ENCODE peak calls at places on chromosomes 13 and 19, in four cellular contexts. One of them, this sample, is unnamed.

GRCh38 chr13:103694033-103694432 is 627.8 kb upstream of the SLC10A2 start:
- DNase-seq in H9: peak
- DNase-seq in IMR-90: no peak
- DNase-seq in mesendoderm: peak
- DNase-seq in this sample: no peak

GRCh38 chr13:109355129-109355528 is 431.3 kb downstream of the IRS2 start:
- DNase-seq in H9: no peak
- DNase-seq in IMR-90: no peak
- DNase-seq in mesendoderm: no peak
- DNase-seq in this sample: no peak

GRCh38 chr13:21458816-21459701 is at the start of gene ZDHHC20:
- DNase-seq in H9: peak
- DNase-seq in IMR-90: peak
- DNase-seq in mesendoderm: peak
- DNase-seq in this sample: peak

GRCh38 chr19:1227655-1228054 is 10.2 kb downstream of the CBARP start:
- DNase-seq in H9: no peak
- DNase-seq in IMR-90: no peak
- DNase-seq in mesendoderm: no peak
- DNase-seq in this sample: no peak

GRCh38 chr13:103810026-103810425 is 743.8 kb upstream of the SLC10A2 start:
- DNase-seq in H9: no peak
- DNase-seq in IMR-90: no peak
- DNase-seq in mesendoderm: peak
- DNase-seq in this sample: no peak

GRCh38 chr19:40613669-40614594 is 12.8 kb downstream of the LTBP4 start:
- DNase-seq in H9: peak
- DNase-seq in IMR-90: peak
- DNase-seq in mesendoderm: peak
- DNase-seq in this sample: no peak

GRCh38 chr13:65677906-65678305 is 1552.2 kb downstream of the PCDH9 start:
- DNase-seq in H9: no peak
- DNase-seq in IMR-90: peak
- DNase-seq in mesendoderm: peak
- DNase-seq in this sample: no peak

GRCh38 chr13:49395416-49396277 is 48.2 kb downstream of the CAB39L start:
- DNase-seq in H9: no peak
- DNase-seq in IMR-90: no peak
- DNase-seq in mesendoderm: no peak
- DNase-seq in this sample: no peak

GRCh38 chr13:25180795-25181537 is 8.9 kb upstream of the AMER2 start:
- DNase-seq in H9: no peak
- DNase-seq in IMR-90: no peak
- DNase-seq in mesendoderm: no peak
- DNase-seq in this sample: no peak

GRCh38 chr13:106286811-106287210 is 248.7 kb downstream of the EFNB2 start:
- DNase-seq in H9: no peak
- DNase-seq in IMR-90: no peak
- DNase-seq in mesendoderm: peak
- DNase-seq in this sample: no peak

GRCh38 chr19:49884760-49885159 is 7.3 kb downstream of the TBC1D17 start:
- DNase-seq in H9: no peak
- DNase-seq in IMR-90: no peak
- DNase-seq in mesendoderm: no peak
- DNase-seq in this sample: no peak

GRCh38 chr19:46426506-46427162 is 2.1 kb downstream of the PNMA8C start:
- DNase-seq in H9: peak
- DNase-seq in IMR-90: peak
- DNase-seq in mesendoderm: peak
- DNase-seq in this sample: peak

GRCh38 chr13:114235697-114236096 is 1.0 kb downstream of the CDC16 start:
- DNase-seq in H9: no peak
- DNase-seq in IMR-90: no peak
- DNase-seq in mesendoderm: no peak
- DNase-seq in this sample: no peak

GRCh38 chr13:74136089-74136658 is 2.0 kb upstream of the KLF12 start:
- DNase-seq in H9: no peak
- DNase-seq in IMR-90: peak
- DNase-seq in mesendoderm: peak
- DNase-seq in this sample: no peak

GRCh38 chr19:45146716-45147337 is 14.0 kb downstream of the NKPD1 start:
- DNase-seq in H9: no peak
- DNase-seq in IMR-90: no peak
- DNase-seq in mesendoderm: no peak
- DNase-seq in this sample: no peak

GRCh38 chr13:55345197-55345596 is 1795.5 kb upstream of the PRR20A start:
- DNase-seq in H9: no peak
- DNase-seq in IMR-90: no peak
- DNase-seq in mesendoderm: no peak
- DNase-seq in this sample: no peak

GRCh38 chr13:96527497-96527896 is 437.6 kb downstream of the HS6ST3 start:
- DNase-seq in H9: peak
- DNase-seq in IMR-90: no peak
- DNase-seq in mesendoderm: peak
- DNase-seq in this sample: no peak

GRCh38 chr19:35224681-35225604 is 3.6 kb downstream of the FAM187B start:
- DNase-seq in H9: peak
- DNase-seq in IMR-90: no peak
- DNase-seq in mesendoderm: no peak
- DNase-seq in this sample: no peak

GRCh38 chr19:22257916-22258315 is 28.3 kb upstream of the ZNF729 start:
- DNase-seq in H9: no peak
- DNase-seq in IMR-90: no peak
- DNase-seq in mesendoderm: no peak
- DNase-seq in this sample: no peak

GRCh38 chr13:102870677-102871415 is 25.0 kb downstream of the ERCC5 start:
- DNase-seq in H9: peak
- DNase-seq in IMR-90: peak
- DNase-seq in mesendoderm: peak
- DNase-seq in this sample: peak

GRCh38 chr19:3506384-3507340 is 551 bp downstream of the FZR1 start:
- DNase-seq in H9: no peak
- DNase-seq in IMR-90: no peak
- DNase-seq in mesendoderm: no peak
- DNase-seq in this sample: no peak

GRCh38 chr13:51726446-51727185 is 77.3 kb downstream of the DHRS12 start:
- DNase-seq in H9: no peak
- DNase-seq in IMR-90: peak
- DNase-seq in mesendoderm: no peak
- DNase-seq in this sample: no peak

GRCh38 chr19:7748756-7749155 is 1.4 kb upstream of the CD209 start:
- DNase-seq in H9: peak
- DNase-seq in IMR-90: peak
- DNase-seq in mesendoderm: peak
- DNase-seq in this sample: no peak

GRCh38 chr19:44846455-44847143 is 502 bp downstream of the NECTIN2 start:
- DNase-seq in H9: peak
- DNase-seq in IMR-90: no peak
- DNase-seq in mesendoderm: peak
- DNase-seq in this sample: peak

GRCh38 chr13:113357529-113357928 is 6.4 kb downstream of the GRTP1 start:
- DNase-seq in H9: no peak
- DNase-seq in IMR-90: peak
- DNase-seq in mesendoderm: no peak
- DNase-seq in this sample: no peak

GRCh38 chr19:1065606-1066109 is 1.3 kb upstream of the ARHGAP45 start:
- DNase-seq in H9: no peak
- DNase-seq in IMR-90: no peak
- DNase-seq in mesendoderm: peak
- DNase-seq in this sample: no peak

GRCh38 chr13:99388334-99388923 is 81.2 kb upstream of the GPR183 start:
- DNase-seq in H9: peak
- DNase-seq in IMR-90: no peak
- DNase-seq in mesendoderm: no peak
- DNase-seq in this sample: no peak

GRCh38 chr13:33260168-33261098 is 25.1 kb downstream of the STARD13 start:
- DNase-seq in H9: no peak
- DNase-seq in IMR-90: peak
- DNase-seq in mesendoderm: no peak
- DNase-seq in this sample: no peak
- H2BK15ac ChIP-seq in H9: no peak
- H2BK15ac ChIP-seq in IMR-90: peak
- H2BK15ac ChIP-seq in mesendoderm: no peak
- H2BK15ac ChIP-seq in this sample: no peak

GRCh38 chr19:19530423-19530804 is 1.7 kb downstream of the YJEFN3 start:
- DNase-seq in H9: no peak
- DNase-seq in IMR-90: peak
- DNase-seq in mesendoderm: peak
- DNase-seq in this sample: no peak
- H3K18ac ChIP-seq in H9: no peak
- H3K18ac ChIP-seq in IMR-90: no peak
- H3K18ac ChIP-seq in mesendoderm: no peak
- H3K18ac ChIP-seq in this sample: no peak

GRCh38 chr19:11873762-11874161 is 13.8 kb upstream of the ZNF69 start:
- DNase-seq in H9: no peak
- DNase-seq in IMR-90: no peak
- DNase-seq in mesendoderm: no peak
- DNase-seq in this sample: no peak
- H2BK120ac ChIP-seq in H9: no peak
- H2BK120ac ChIP-seq in IMR-90: no peak
- H2BK120ac ChIP-seq in mesendoderm: no peak
- H2BK120ac ChIP-seq in this sample: no peak

DNA sequence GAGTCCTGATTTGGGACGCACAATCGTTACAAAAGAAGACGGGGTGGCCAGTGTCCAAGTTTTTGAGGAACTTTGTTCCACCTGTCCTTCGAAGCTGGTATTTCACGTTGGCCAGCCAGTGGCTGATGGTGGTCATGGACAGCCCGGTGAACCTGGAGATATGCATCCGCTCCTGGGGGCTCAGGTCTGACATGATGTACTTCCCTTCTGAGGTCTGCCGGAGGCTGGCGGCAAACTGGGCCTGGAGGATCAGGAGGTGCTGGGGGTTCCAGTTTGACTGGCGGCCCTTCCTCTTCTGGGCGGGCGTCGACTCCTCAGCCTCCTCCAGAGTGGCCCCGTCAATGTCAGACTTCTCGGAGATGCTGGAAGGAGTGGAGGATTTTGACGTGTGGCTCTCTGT is 72.4 kb downstream of the TSHZ3 start:
- DNase-seq in H9: no peak
- DNase-seq in IMR-90: no peak
- DNase-seq in mesendoderm: no peak
- DNase-seq in this sample: no peak
- H2BK15ac ChIP-seq in H9: no peak
- H2BK15ac ChIP-seq in IMR-90: no peak
- H2BK15ac ChIP-seq in mesendoderm: no peak
- H2BK15ac ChIP-seq in this sample: no peak

GRCh38 chr19:18591735-18592385 is 3.3 kb downstream of the REX1BD start:
- DNase-seq in H9: no peak
- DNase-seq in IMR-90: no peak
- DNase-seq in mesendoderm: no peak
- DNase-seq in this sample: no peak

GRCh38 chr19:18594824-18595373 is 6.3 kb downstream of the REX1BD start:
- DNase-seq in H9: no peak
- DNase-seq in IMR-90: no peak
- DNase-seq in mesendoderm: no peak
- DNase-seq in this sample: no peak

GRCh38 chr19:18596752-18597157 is 8.2 kb downstream of the REX1BD start:
- DNase-seq in H9: peak
- DNase-seq in IMR-90: no peak
- DNase-seq in mesendoderm: peak
- DNase-seq in this sample: no peak

GRCh38 chr19:18593367-18594095 is 4.9 kb downstream of the REX1BD start:
- DNase-seq in H9: peak
- DNase-seq in IMR-90: no peak
- DNase-seq in mesendoderm: peak
- DNase-seq in this sample: no peak

DNA sequence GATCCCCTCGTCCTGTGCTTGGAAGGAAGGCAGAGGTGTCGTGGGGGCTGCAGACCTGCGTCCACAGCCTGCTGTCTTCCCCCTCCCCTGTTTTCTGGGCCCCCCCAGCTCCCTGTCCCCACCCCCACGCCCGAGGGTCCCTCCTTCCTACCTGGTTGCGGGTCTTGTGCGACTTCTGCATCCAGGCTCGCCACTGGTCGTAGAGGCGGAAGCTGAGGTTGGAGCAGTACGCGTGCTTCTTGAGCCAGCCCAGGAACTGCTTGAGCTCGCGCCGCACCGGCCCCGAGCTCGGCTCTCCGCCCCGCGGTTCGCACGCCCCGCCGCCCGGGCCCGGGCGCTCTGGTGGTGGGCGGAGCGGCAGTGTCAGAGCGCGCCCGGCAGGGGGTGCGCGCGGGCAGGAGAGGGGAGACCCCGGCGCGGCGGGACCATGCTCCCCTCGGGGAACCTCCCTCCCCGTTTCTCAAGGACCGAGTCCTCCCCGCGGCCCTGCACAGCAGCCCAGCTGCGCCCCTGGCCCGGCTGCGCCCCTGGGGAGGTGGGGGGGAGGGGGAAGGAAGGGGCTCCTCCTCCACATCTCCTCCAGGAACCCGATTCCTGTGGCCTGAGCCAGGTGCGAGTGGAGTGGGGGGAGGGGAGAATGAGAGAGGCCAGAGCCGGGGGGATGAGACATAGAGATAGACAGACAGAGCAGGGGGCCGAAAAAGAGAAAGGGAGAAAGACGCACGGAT is 5.7 kb downstream of the REX1BD start:
- DNase-seq in H9: peak
- DNase-seq in IMR-90: peak
- DNase-seq in mesendoderm: peak
- DNase-seq in this sample: peak
- H3K18ac ChIP-seq in H9: peak
- H3K18ac ChIP-seq in IMR-90: no peak
- H3K18ac ChIP-seq in mesendoderm: peak
- H3K18ac ChIP-seq in this sample: peak

DNA sequence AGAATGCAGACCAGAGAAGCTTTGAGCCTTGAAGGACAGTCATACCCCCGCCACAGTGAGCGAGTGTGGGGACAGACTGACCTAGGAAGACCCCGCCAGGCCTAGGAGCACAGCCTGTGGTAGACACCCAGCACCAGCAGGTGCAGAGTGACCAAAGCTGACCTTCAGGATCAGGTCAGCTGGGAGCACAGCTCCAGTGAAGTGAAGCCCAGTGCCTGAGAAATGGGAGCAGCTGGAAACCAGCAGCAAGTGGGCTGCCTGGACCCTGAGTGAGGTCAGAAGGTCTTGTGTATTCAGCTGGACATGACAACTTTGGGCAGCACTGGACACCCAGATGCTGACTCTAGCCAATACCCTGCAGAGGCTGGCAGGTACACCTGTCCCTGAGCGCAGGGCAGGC is 268.9 kb downstream of the TEX29 start:
- DNase-seq in H9: peak
- DNase-seq in IMR-90: no peak
- DNase-seq in mesendoderm: no peak
- DNase-seq in this sample: no peak
- H2BK120ac ChIP-seq in H9: no peak
- H2BK120ac ChIP-seq in IMR-90: no peak
- H2BK120ac ChIP-seq in mesendoderm: no peak
- H2BK120ac ChIP-seq in this sample: no peak

This sample was measured in neuronal stem cell.